ENCODE peak calls at places on chromosome 14, in seven cellular contexts. N is astrocyte of the spinal cord; V is choroid plexus epithelial cell; X is CD8-positive, alpha-beta T cell; A is upper lobe of right lung; W is foreskin fibroblast; P is spleen. U is an unnamed sample.

GRCh38 chr14:94376108-94376975 is 12.1 kb downstream of the SERPINA1 start:
- DNase-seq in P (no peak), X (no peak), V (no peak), W (no peak), A (no peak), N (no peak), U (no peak)

GRCh38 chr14:52740751-52741150 is 10.8 kb downstream of the STYX start:
- DNase-seq in A (no peak), W (no peak), N (no peak), P (no peak), V (no peak), X (no peak), U (no peak)

GRCh38 chr14:69719501-69719951 is 47.4 kb upstream of the SRSF5 start:
- DNase-seq in V (peak), X (no peak), W (peak), P (no peak), A (peak), N (peak), U (no peak)

GRCh38 chr14:68548194-68549056 is 244.4 kb downstream of the ZFP36L1 start:
- DNase-seq in V (peak), A (peak), W (peak), N (peak), P (no peak), X (no peak), U (no peak)

GRCh38 chr14:72515779-72516770 is 377.8 kb downstream of the DPF3 start:
- DNase-seq in P (no peak), X (no peak), A (no peak), V (peak), W (no peak), N (peak), U (no peak)

GRCh38 chr14:37826869-37827268 is 231.4 kb downstream of the TTC6 start:
- DNase-seq in W (no peak), V (no peak), A (no peak), P (no peak), X (no peak), N (no peak), U (peak)

GRCh38 chr14:71363961-71364360 is 456.7 kb downstream of the PCNX1 start:
- DNase-seq in V (peak), X (no peak), W (no peak), A (no peak), N (peak), P (no peak), U (no peak)

GRCh38 chr14:51327376-51327775 is 87.3 kb downstream of the TMX1 start:
- DNase-seq in X (no peak), V (peak), A (no peak), N (no peak), W (no peak), P (no peak), U (no peak)

GRCh38 chr14:55094630-55095157 is 34.4 kb upstream of the LGALS3 start:
- DNase-seq in A (no peak), V (peak), N (peak), W (peak), P (no peak), X (no peak), U (no peak)

GRCh38 chr14:55088356-55088755 is 36.9 kb downstream of the MAPK1IP1L start:
- DNase-seq in W (no peak), V (no peak), X (no peak), P (no peak), A (no peak), N (no peak), U (no peak)

GRCh38 chr14:55097894-55098560 is 31.0 kb upstream of the LGALS3 start:
- DNase-seq in N (no peak), W (no peak), V (no peak), A (no peak), X (peak), P (no peak), U (no peak)

GRCh38 chr14:55086939-55087338 is 35.5 kb downstream of the MAPK1IP1L start:
- DNase-seq in N (no peak), A (no peak), W (no peak), X (no peak), P (no peak), V (no peak), U (no peak)

DNA sequence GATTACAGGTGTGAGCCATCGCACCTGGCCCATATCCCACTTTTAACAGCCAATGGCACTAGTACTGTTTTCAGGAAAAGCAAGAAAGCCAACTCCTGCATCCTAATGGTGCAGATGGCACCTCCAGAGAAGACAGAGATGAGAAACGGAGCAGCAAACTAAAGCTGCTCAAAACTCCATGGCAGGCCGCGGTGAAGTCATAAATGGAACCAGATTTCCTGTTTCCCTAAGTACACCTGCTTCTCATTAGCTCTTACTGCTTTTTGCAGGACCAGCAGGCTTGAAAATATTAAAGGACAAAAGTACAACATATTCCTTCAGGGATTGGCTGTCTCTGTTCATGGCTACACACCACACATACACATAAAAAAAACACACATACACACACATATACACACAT is 36.7 kb upstream of the LGALS3 start:
- DNase-seq in X (no peak), W (peak), N (no peak), P (no peak), A (no peak), V (no peak), U (no peak)
- H3K4me3 ChIP-seq in X (no peak), W (no peak), N (no peak), P (no peak), A (no peak), V (no peak), U (no peak)

GRCh38 chr14:99628832-99629618 is 15.9 kb upstream of the HHIPL1 start:
- DNase-seq in X (peak), P (peak), N (peak), A (peak), W (peak), V (peak), U (peak)
- TF ChIP-seq CTCF in X (peak), P (peak), N (peak), A (peak), W (peak), V (peak), U (peak)

DNA sequence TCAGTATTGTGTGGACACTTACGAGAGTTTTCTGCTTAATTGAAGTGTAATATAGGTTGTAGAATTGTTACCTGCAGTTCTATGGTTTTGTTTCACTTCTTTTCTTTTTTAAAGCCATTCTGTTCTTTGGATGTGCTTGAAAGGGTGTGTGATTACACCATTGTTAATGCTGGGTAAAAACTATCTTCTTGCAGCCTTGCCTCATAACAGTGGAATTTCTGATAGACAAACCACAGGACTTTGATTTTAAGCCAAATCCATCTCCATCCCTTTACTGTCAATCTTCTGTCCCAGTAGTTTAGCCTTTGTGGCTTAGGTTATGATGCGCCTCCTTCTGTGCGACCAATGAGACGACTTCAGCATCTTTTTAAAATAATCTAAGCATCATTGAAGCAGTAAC is 182.3 kb downstream of the PELI2 start:
- DNase-seq in X (no peak), P (no peak), W (no peak), N (peak), V (peak), A (no peak), U (no peak)
- H3K4me3 ChIP-seq in X (no peak), P (no peak), W (no peak), N (no peak), V (no peak), A (no peak), U (no peak)

GRCh38 chr14:43900173-43900655 is 606.9 kb downstream of the FSCB start:
- DNase-seq in X (no peak), W (no peak), N (no peak), V (no peak), A (no peak), P (no peak), U (peak)

GRCh38 chr14:43898709-43899108 is 608.4 kb downstream of the FSCB start:
- DNase-seq in P (no peak), A (no peak), N (no peak), V (no peak), X (no peak), W (no peak), U (no peak)

GRCh38 chr14:43896044-43896443 is 611.0 kb downstream of the FSCB start:
- DNase-seq in V (no peak), W (no peak), P (no peak), X (no peak), A (no peak), N (no peak), U (no peak)

GRCh38 chr14:43894534-43894933 is 612.5 kb downstream of the FSCB start:
- DNase-seq in A (no peak), X (no peak), W (no peak), P (no peak), N (no peak), V (no peak), U (peak)
- TF ChIP-seq CTCF in A (peak), X (no peak), W (peak), P (no peak), N (peak), V (peak), U (peak)

DNA sequence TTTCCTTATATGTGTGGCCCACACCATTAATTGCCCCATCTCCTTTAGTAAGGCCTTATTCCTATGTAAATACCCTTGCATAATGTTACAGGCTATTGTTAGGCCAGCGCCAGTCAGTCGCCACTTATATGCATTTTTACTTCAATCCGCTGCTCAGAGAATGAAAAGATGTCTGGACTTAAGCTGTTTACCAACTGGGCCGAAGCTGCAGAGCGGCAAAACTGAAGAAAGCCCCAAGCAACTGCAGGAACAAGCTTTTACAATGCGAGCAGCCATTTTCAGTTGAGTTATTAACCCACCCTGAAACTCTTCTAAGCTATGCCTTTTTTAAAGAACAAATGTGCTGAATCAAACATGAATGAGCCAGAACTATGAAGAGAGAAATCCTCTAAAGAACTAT is 92.1 kb upstream of the OTX2 start:
- DNase-seq in A (no peak), X (no peak), P (no peak), W (no peak), V (no peak), N (no peak), U (no peak)
- H3K4me3 ChIP-seq in A (no peak), X (no peak), P (no peak), W (no peak), V (no peak), N (no peak), U (no peak)